ENCODE peak calls at places on chromosomes 4 and X, in six cellular contexts. O, F, I, G, Z and L are unnamed samples.

GRCh38 chr4:117700111-117700892 is 334.0 kb upstream of the NDST3 start:
- DNase-seq in O (peak), Z (no peak), F (peak), I (no peak), G (no peak), L (no peak)

GRCh38 chr4:6834867-6835266 is 52.3 kb downstream of the KIAA0232 start:
- DNase-seq in G (no peak), O (peak), I (no peak), Z (no peak), F (no peak), L (no peak)

GRCh38 chr4:149521611-149522010 is 294.0 kb downstream of the IQCM start:
- DNase-seq in Z (no peak), I (no peak), G (no peak), O (no peak), F (no peak), L (no peak)

GRCh38 chrX:47361538-47362511 is 8.6 kb upstream of the ZNF157 start:
- DNase-seq in F (peak), G (peak), Z (no peak), I (peak), O (peak), L (peak)

GRCh38 chrX:135489542-135489941 is 30.9 kb upstream of the INTS6L start:
- DNase-seq in F (no peak), I (no peak), Z (no peak), G (no peak), O (no peak), L (no peak)

GRCh38 chrX:148629435-148629834 is 129.0 kb downstream of the AFF2 start:
- DNase-seq in Z (no peak), G (no peak), O (no peak), F (no peak), I (no peak), L (no peak)

GRCh38 chr4:102420563-102421221 is 75.4 kb upstream of the SLC39A8 start:
- DNase-seq in I (no peak), Z (no peak), G (no peak), O (peak), F (peak), L (no peak)

GRCh38 chrX:10415704-10416001 is 204.7 kb downstream of the MID1 start:
- DNase-seq in I (no peak), O (peak), F (no peak), G (no peak), Z (no peak), L (no peak)

GRCh38 chrX:15751160-15751819 is 13.2 kb downstream of the CA5B start:
- DNase-seq in Z (no peak), G (no peak), O (peak), F (peak), I (no peak), L (no peak)

GRCh38 chr4:98601719-98602118 is 56.7 kb downstream of the TSPAN5 start:
- DNase-seq in G (no peak), I (no peak), O (no peak), Z (no peak), F (no peak), L (no peak)

GRCh38 chrX:1576201-1577101 is 15.0 kb upstream of the AKAP17A start:
- DNase-seq in G (no peak), O (no peak), Z (no peak), I (peak), F (no peak), L (no peak)

DNA sequence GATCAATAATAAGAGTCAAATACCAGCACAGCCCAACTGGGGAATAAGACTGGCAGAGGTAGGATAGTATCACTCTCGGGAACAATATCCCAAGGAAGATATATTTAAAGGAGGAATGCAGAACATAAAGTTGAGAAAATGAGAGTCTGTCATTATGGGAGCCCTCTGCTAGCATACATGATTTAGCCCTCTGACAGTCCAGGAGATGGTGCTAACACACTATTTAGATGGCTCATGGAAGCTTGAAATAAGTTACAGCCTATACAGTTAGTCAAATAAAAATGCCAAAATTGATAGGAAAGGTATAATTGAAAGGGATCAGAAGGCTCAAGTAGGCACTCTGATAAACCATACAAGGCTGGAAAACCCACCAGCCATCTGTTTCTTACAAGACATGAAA is 201.0 kb upstream of the NEIL3 start:
- DNase-seq in F (peak), Z (no peak), O (peak), I (no peak), G (no peak), L (no peak)
- TF ChIP-seq CTCF in F (no peak), Z (no peak), O (peak), I (no peak), G (no peak), L (no peak)

GRCh38 chr4:80386281-80386886 is 50.9 kb downstream of the CFAP299 start:
- DNase-seq in O (no peak), G (no peak), I (no peak), F (no peak), Z (no peak), L (no peak)
- TF ChIP-seq POLR2A in O (no peak), G (no peak), I (no peak), F (no peak), Z (no peak), L (no peak)

DNA sequence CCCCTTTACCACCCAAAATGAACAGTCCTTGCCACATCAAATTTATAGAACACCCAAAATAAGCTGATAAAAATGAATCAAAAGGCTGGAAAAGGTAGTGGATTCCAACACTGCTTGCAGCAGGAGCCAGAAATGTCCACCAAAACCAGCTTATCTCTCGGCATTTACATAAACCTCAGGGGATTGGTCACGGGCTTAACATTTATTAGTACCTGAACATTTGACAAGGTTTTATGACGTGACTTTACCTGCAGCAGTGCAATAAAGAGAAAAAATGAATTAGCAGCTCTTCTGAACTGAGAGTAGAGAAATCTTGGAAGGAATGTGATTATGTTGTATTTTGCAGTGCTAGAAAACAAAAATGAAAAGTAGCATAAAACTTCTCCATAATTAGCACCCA is 31.5 kb downstream of the ATP8A1 start:
- DNase-seq in F (no peak), G (no peak), O (no peak), I (no peak), Z (no peak), L (no peak)
- H3K4me3 ChIP-seq in F (no peak), G (no peak), O (no peak), I (no peak), Z (no peak), L (no peak)

GRCh38 chrX:115311666-115312065 is 22.2 kb downstream of the LUZP4 start:
- DNase-seq in G (no peak), F (no peak), I (no peak), O (no peak), Z (no peak), L (peak)
- TF ChIP-seq CTCF in G (no peak), F (no peak), I (no peak), O (no peak), Z (no peak), L (no peak)

DNA sequence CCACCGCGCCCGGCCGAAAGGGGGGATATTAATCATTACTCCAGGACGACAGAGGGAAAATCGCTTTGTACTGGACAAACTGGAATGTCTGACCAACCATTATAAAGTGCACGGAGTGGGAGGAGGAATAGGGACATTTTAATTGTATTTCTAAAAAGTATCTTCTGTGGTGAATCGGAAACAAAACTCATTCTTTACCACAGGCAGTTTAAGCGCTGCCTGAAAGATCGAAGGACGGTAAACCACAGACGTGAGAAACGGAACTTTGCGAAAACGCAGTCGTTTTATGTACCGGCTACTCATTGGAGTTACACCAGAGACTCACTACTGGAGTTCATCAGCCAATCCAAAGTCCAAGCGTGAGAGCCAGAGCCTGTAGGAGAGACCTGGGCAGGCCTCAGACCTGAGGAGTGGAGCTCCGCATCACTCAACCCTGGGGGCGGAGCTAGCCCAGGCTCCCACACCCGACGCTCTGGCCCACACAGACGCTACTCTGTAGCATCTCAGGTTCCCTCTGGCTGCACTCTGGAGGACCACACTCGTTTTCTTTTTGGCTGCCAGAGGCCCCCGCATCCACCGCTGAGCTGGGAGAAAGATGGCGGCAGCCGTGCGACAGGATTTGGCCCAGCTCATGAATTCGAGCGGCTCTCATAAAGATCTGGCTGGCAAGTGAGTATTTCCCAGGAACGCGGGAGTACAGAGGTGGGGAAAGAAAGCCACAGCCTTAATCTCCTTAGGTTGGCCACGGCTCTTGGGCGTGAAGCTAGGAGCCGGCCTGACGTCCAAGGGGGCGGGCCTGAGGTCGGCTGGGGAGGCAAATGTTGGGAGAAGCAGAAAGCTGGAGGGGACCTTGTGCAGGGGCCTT is at the start of gene COPS4:
- DNase-seq in G (peak), F (peak), O (peak), I (peak), Z (peak), L (peak)
- TF ChIP-seq POLR2A in G (peak), F (peak), O (peak), I (no peak), Z (peak), L (peak)

GRCh38 chr4:158826882-158827281 is 58.1 kb downstream of the FNIP2 start:
- DNase-seq in I (no peak), G (no peak), O (no peak), F (no peak), Z (no peak), L (no peak)
- H3K4me3 ChIP-seq in I (no peak), G (no peak), O (no peak), F (no peak), Z (no peak), L (no peak)

GRCh38 chrX:8967471-8967870 is 66.5 kb downstream of the FAM9B start:
- DNase-seq in G (no peak), Z (no peak), O (no peak), I (no peak), F (no peak), L (no peak)

DNA sequence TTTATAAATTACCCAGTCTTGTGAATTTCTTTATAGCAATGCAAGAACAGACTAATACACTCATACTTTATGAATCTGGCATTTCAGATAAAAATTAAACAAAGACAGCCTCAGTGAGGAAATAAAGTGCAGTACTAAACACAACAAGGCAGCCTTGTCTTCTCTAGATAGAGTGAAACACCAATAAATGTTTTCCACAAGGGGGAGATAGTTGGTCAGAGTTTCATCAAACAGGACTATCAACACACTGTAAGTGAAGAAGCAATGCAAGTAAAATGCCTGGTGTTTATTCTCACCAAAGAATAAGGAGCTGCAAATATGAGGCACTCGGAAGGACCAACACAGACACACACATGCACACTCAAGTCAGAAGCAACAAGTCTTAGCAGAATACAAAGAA is 62.8 kb downstream of the FAM9B start:
- DNase-seq in F (peak), O (peak), G (no peak), I (no peak), Z (no peak), L (no peak)
- TF ChIP-seq CTCF in F (peak), O (peak), G (no peak), I (no peak), Z (peak), L (peak)

DNA sequence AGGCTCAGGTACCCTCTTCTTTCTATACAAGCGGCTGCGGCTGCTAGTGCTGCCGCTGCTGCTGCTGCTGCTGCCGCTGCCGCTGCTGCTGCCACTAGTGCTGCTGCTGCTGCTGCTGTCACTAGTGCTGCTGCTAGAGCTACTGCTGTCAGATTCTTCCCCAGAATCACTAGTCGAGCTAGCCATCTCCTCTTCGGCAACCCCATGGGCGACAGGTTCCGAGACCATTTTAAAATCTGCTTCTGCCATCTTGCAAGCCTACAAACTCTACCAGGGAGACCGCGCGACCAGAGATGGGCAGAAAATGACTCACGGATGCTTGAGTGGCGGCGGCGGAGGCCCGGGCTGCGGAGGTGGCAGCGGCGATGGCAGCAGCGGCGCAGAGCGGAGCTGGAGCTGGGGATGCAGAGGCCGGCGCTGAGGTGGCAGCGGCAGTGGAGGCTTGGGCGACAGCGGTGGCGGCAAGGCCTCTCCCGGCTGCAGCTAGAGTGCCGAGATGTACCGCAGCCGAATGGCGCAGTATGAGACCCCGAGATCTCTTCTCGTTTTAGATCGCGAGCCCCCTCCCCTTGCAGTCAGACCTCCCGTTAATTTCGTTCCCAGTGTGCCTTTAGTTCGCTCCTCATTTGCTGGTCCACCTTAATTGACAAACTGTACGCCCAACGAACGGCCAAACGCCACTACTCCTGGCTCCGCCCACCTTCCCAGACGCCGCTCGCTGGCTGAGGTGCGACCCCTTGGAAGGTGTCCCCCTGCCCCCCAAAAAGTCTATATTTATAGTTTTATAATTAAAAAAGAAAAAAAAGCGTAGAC is at the start of gene NAP1L3:
- DNase-seq in O (peak), I (peak), G (peak), Z (no peak), F (peak), L (peak)
- TF ChIP-seq POLR2A in O (no peak), I (no peak), G (peak), Z (no peak), F (no peak), L (no peak)